ENCODE peak calls at places on chromosomes 7 and 10, in four cellular contexts. L, H, F and E are unnamed samples.

GRCh38 chr10:127151541-127151940 is 44.9 kb downstream of the INSYN2A start:
- DNase-seq in L (no peak), H (no peak), F (no peak), E (no peak)

GRCh38 chr10:116767235-116767634 is 24.9 kb upstream of the HSPA12A start:
- DNase-seq in L (peak), F (no peak), H (no peak), E (peak)

GRCh38 chr10:60162631-60163030 is 227.0 kb downstream of the ANK3 start:
- DNase-seq in L (no peak), H (no peak), F (no peak), E (no peak)

GRCh38 chr7:142380064-142380463 is 122.2 kb upstream of the PRSS58 start:
- DNase-seq in H (no peak), F (peak), L (no peak), E (no peak)

GRCh38 chr7:28013019-28013418 is 167.6 kb downstream of the JAZF1 start:
- DNase-seq in L (no peak), F (no peak), H (no peak), E (no peak)

GRCh38 chr7:141158562-141158961 is 84.7 kb downstream of the TMEM178B start:
- DNase-seq in H (peak), F (no peak), L (no peak), E (no peak)

GRCh38 chr10:99329238-99329890 is at the start of gene CNNM1:
- DNase-seq in L (no peak), F (peak), H (peak), E (peak)

GRCh38 chr10:101358706-101359300 is 4.8 kb downstream of the BTRC start:
- DNase-seq in H (no peak), L (no peak), F (no peak), E (no peak)

GRCh38 chr10:130464426-130464825 is 328.2 kb downstream of the GLRX3 start:
- DNase-seq in F (no peak), L (no peak), H (no peak), E (no peak)

GRCh38 chr7:27119412-27119911 is 11.1 kb downstream of the HOXA4 start:
- DNase-seq in H (no peak), F (no peak), L (no peak), E (no peak)

GRCh38 chr7:28136885-28137284 is 43.7 kb downstream of the JAZF1 start:
- DNase-seq in F (no peak), L (no peak), H (no peak), E (no peak)

GRCh38 chr10:48612241-48612943 is 7.5 kb upstream of the ARHGAP22 start:
- DNase-seq in L (no peak), H (no peak), F (peak), E (no peak)

GRCh38 chr10:89327803-89328441 is at the start of gene IFIT3:
- DNase-seq in F (peak), L (peak), H (peak), E (no peak)

GRCh38 chr7:150969483-150969874 is 8.6 kb downstream of the KCNH2 start:
- DNase-seq in H (no peak), F (peak), L (no peak), E (no peak)

GRCh38 chr7:37385787-37386186 is 62.9 kb downstream of the ELMO1 start:
- DNase-seq in F (no peak), L (no peak), H (no peak), E (no peak)

GRCh38 chr10:100392686-100393003 is 45.6 kb downstream of the SCD start:
- DNase-seq in F (no peak), H (no peak), L (no peak), E (no peak)

GRCh38 chr7:25250386-25250785 is 22.1 kb upstream of the NPVF start:
- DNase-seq in F (no peak), L (no peak), H (no peak), E (no peak)

GRCh38 chr7:141563956-141564623 is 12.9 kb downstream of the AGK start:
- DNase-seq in L (no peak), F (no peak), H (no peak), E (no peak)

GRCh38 chr7:112156412-112156811 is 49.8 kb downstream of the DOCK4 start:
- DNase-seq in H (no peak), L (no peak), F (peak), E (no peak)

GRCh38 chr10:92667078-92667477 is 22.7 kb upstream of the HHEX start:
- DNase-seq in L (no peak), F (no peak), H (no peak), E (no peak)

GRCh38 chr10:128040096-128040495 is 86.1 kb downstream of the MKI67 start:
- DNase-seq in L (peak), H (no peak), F (no peak), E (no peak)

GRCh38 chr7:108004220-108005142 is 1.5 kb upstream of the LAMB1 start:
- DNase-seq in L (no peak), H (peak), F (no peak), E (peak)

GRCh38 chr10:12406764-12407400 is 57.5 kb downstream of the CAMK1D start:
- DNase-seq in F (no peak), L (no peak), H (no peak), E (no peak)